ENCODE peak calls at places on chromosomes 3 and 15, in seven cellular contexts. Z is breast epithelium; S is PC-3; T is upper lobe of right lung; P is GM23248; O is brain microvascular endothelial cell; H is CD8-positive, alpha-beta memory T cell. W is an unnamed sample.
A peak's percentile ranks its signal among the peaks of the same experiment; 100 is the strongest.

GRCh38 chr3:188209740-188210139 is 55.8 kb downstream of the LPP start:
- DNase-seq in P (peak; percentile 26), T (no peak), S (no peak), O (no peak), Z (no peak), H (no peak), W (no peak)

GRCh38 chr15:78243491-78243941 is 9.2 kb upstream of the ACSBG1 start:
- DNase-seq in Z (peak; percentile 53), S (no peak), O (peak; percentile 27), T (no peak), P (peak; percentile 15), H (no peak), W (no peak)

GRCh38 chr15:47384316-47384715 is 333.0 kb upstream of the SEMA6D start:
- DNase-seq in P (peak; percentile 82), O (peak; percentile 94), Z (no peak), H (no peak), S (peak; percentile 74), T (no peak), W (peak; percentile 55)

GRCh38 chr15:52678036-52678467 is 1.1 kb downstream of the ATOSA start:
- DNase-seq in Z (peak; percentile 60), P (peak; percentile 88), H (peak; percentile 63), S (peak; percentile 57), O (peak; percentile 36), T (peak; percentile 65), W (no peak)

GRCh38 chr3:188605231-188605630 is 451.3 kb downstream of the LPP start:
- DNase-seq in O (no peak), S (no peak), T (no peak), P (peak; percentile 51), Z (no peak), H (no peak), W (no peak)

GRCh38 chr3:4888913-4889846 is 90.1 kb upstream of the BHLHE40 start:
- DNase-seq in P (peak; percentile 42), S (peak; percentile 31), T (no peak), O (no peak), Z (no peak), H (peak; percentile 15), W (no peak)

GRCh38 chr3:151285940-151286339 is 7.6 kb upstream of the P2RY14 start:
- DNase-seq in Z (no peak), S (no peak), T (no peak), H (no peak), O (no peak), P (no peak), W (no peak)

GRCh38 chr3:142498397-142499180 is 50.8 kb upstream of the XRN1 start:
- DNase-seq in H (no peak), Z (no peak), T (no peak), P (no peak), S (no peak), O (peak; percentile 20), W (no peak)

GRCh38 chr3:56887402-56888025 is 85.8 kb upstream of the ARHGEF3 start:
- DNase-seq in H (peak; percentile 22), O (no peak), T (no peak), P (no peak), S (no peak), Z (no peak), W (no peak)

GRCh38 chr3:33044676-33045075 is 52.3 kb downstream of the GLB1 start:
- DNase-seq in T (no peak), O (no peak), H (peak; percentile 75), P (no peak), S (no peak), Z (no peak), W (no peak)

GRCh38 chr3:194836676-194837075 is 151.0 kb downstream of the FAM43A start:
- DNase-seq in H (no peak), T (no peak), O (no peak), P (no peak), S (no peak), Z (no peak), W (no peak)

GRCh38 chr3:5012398-5012797 is 33.2 kb downstream of the BHLHE40 start:
- DNase-seq in O (no peak), S (no peak), P (no peak), Z (no peak), T (peak; percentile 8), H (no peak), W (no peak)

GRCh38 chr3:105916767-105917166 is 48.0 kb upstream of the CBLB start:
- DNase-seq in T (no peak), S (no peak), Z (no peak), H (no peak), O (no peak), P (no peak), W (no peak)

GRCh38 chr3:11370134-11370533 is 97.9 kb downstream of the ATG7 start:
- DNase-seq in Z (no peak), S (no peak), P (no peak), O (no peak), T (no peak), H (no peak), W (no peak)

GRCh38 chr3:20137642-20138041 is 48.4 kb downstream of the SGO1 start:
- DNase-seq in H (no peak), Z (no peak), O (no peak), P (no peak), S (no peak), T (no peak), W (no peak)

GRCh38 chr15:96349034-96349932 is 18.8 kb downstream of the NR2F2 start:
- DNase-seq in S (no peak), O (peak; percentile 10), T (no peak), P (no peak), Z (no peak), H (no peak), W (no peak)

GRCh38 chr3:72872183-72872582 is 15.7 kb upstream of the GXYLT2 start:
- DNase-seq in P (peak; percentile 94), O (no peak), T (no peak), S (no peak), H (no peak), Z (no peak), W (no peak)

DNA sequence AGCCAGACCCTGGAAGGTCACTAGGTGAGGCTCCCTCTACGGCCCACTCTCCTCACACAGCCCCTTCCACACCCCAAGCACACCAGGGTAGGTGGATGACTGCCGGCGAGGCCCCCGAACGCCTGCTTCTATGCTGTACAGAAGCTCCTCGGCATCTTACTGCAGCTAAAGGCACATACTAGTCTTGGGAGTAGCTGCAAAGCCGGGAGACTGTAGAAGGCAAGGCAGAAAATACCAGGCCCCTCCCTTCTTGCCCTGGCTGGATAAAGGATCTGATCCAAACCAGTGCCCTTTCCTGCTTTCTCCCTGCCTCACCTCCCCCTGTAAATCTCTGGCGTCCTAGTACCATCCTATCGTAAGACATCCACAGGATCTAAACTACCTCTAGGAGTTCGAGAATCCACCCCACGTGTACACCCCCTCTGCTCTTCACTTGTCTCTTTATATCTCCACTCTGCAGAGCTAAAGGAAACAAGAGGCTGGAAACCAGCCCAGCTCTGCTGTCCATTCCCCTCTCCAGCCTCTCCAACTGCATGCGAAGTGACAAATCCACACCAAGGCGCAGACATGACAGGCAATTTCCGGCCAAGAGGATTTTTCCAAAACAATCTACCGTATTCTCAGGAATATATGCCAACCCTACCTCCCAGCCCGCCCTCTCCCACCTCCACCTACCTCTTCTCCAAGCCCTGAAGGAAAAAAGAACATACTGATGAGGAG is 11.8 kb downstream of the TNK2 start:
- DNase-seq in P (peak; percentile 92), Z (no peak), T (no peak), O (peak; percentile 63), S (peak; percentile 73), H (no peak), W (no peak)
- H3K27ac ChIP-seq in P (peak overlapping the region; percentile 85), Z (peak overlapping the region; percentile 87), T (peak overlapping the region; percentile 85), O (peak overlapping the region; percentile 27), S (peak overlapping the region; percentile 66), H (peak overlapping the region; percentile 84), W (peak overlapping the region; percentile 96)

GRCh38 chr3:152403632-152404066 is 134.9 kb downstream of the MBNL1 start:
- DNase-seq in H (no peak), Z (no peak), S (no peak), P (no peak), O (no peak), T (peak; percentile 68), W (no peak)

GRCh38 chr3:152405915-152406802 is 137.4 kb downstream of the MBNL1 start:
- DNase-seq in S (peak; percentile 67), T (no peak), H (no peak), P (peak; percentile 93), O (peak; percentile 69), Z (no peak), W (peak; percentile 40)

GRCh38 chr3:152402698-152403456 is 134.1 kb downstream of the MBNL1 start:
- DNase-seq in T (no peak), Z (no peak), O (no peak), S (peak; percentile 31), P (no peak), H (peak; percentile 24), W (no peak)

GRCh38 chr3:152400912-152401311 is 132.2 kb downstream of the MBNL1 start:
- DNase-seq in P (peak; percentile 80), S (peak; percentile 84), H (no peak), O (peak; percentile 69), T (no peak), Z (no peak), W (no peak)

GRCh38 chr3:152404976-152405375 is 136.2 kb downstream of the MBNL1 start:
- DNase-seq in Z (no peak), O (no peak), T (no peak), P (no peak), S (no peak), H (no peak), W (no peak)
- H3K27ac ChIP-seq in Z (peak overlapping the region; percentile 73), O (no peak overlapping the region), T (no peak overlapping the region), P (peak overlapping the region; percentile 94), S (no peak overlapping the region), H (no peak overlapping the region), W (no peak overlapping the region)

GRCh38 chr15:65695073-65695472 is 73.3 kb downstream of the SLC24A1 start:
- DNase-seq in T (no peak), O (no peak), H (no peak), S (no peak), Z (no peak), P (no peak), W (no peak)
- H3K27ac ChIP-seq in T (no peak overlapping the region), O (no peak overlapping the region), H (no peak overlapping the region), S (no peak overlapping the region), Z (no peak overlapping the region), P (no peak overlapping the region), W (no peak overlapping the region)

GRCh38 chr3:128619146-128619890 is 31.3 kb downstream of the RPN1 start:
- DNase-seq in T (no peak), S (peak; percentile 50), Z (no peak), H (no peak), P (peak; percentile 94), O (peak; percentile 87), W (peak; percentile 48)

GRCh38 chr3:128617270-128617556 is 33.4 kb downstream of the RPN1 start:
- DNase-seq in H (no peak), O (no peak), T (no peak), S (no peak), P (no peak), Z (no peak), W (no peak)

GRCh38 chr3:128616516-128617269 is 33.9 kb downstream of the RPN1 start:
- DNase-seq in H (no peak), O (no peak), T (no peak), Z (peak; percentile 40), S (no peak), P (no peak), W (no peak)

GRCh38 chr3:128617557-128618397 is 32.8 kb downstream of the RPN1 start:
- DNase-seq in O (peak; percentile 93), T (peak; percentile 99), S (no peak), P (peak; percentile 100), H (peak; percentile 99), Z (peak; percentile 98), W (peak; percentile 65)

DNA sequence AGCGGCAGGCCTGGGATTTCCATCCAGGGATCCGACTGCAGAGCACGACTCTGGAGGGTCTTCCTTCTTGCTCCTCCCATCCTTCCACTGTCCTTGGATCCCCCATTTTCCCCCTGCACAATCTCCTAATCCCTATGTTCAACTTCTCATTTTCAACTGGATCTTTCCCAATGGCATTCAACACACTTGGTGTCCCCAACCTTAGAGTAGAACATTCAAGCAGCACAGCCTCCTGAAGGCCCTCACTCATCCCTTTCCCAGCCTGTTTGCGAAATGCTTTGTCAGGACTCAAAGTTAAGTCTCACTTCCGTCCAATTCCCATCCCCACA is 32.3 kb downstream of the RPN1 start:
- DNase-seq in H (no peak), P (peak; percentile 31), Z (no peak), S (no peak), T (no peak), O (no peak), W (no peak)
- H3K27ac ChIP-seq in H (peak overlapping the region; percentile 73), P (peak overlapping the region; percentile 87), Z (peak overlapping the region; percentile 89), S (no peak overlapping the region), T (peak overlapping the region; percentile 83), O (peak overlapping the region; percentile 90), W (peak overlapping the region; percentile 76)